ENCODE peak calls at places on chromosomes 3 and 15, in eight cellular contexts. One of them, this sample, is unnamed.

GRCh38 chr15:66291816-66292215 is 1.6 kb upstream of the DIS3L start:
- DNase-seq in tibial artery: no peak
- DNase-seq in IMR-90: peak
- DNase-seq in breast epithelium: no peak
- DNase-seq in brain microvascular endothelial cell: no peak
- DNase-seq in RWPE2: no peak
- DNase-seq in H7: no peak
- DNase-seq in neuronal stem cell: no peak
- DNase-seq in this sample: no peak

GRCh38 chr15:65033659-65034269 is 4.3 kb upstream of the MTFMT start:
- DNase-seq in tibial artery: no peak
- DNase-seq in IMR-90: peak
- DNase-seq in breast epithelium: no peak
- DNase-seq in brain microvascular endothelial cell: peak
- DNase-seq in RWPE2: no peak
- DNase-seq in H7: peak
- DNase-seq in neuronal stem cell: no peak
- DNase-seq in this sample: no peak

GRCh38 chr15:96170616-96171270 is 159.8 kb upstream of the NR2F2 start:
- DNase-seq in tibial artery: no peak
- DNase-seq in IMR-90: no peak
- DNase-seq in breast epithelium: no peak
- DNase-seq in brain microvascular endothelial cell: no peak
- DNase-seq in RWPE2: no peak
- DNase-seq in H7: no peak
- DNase-seq in neuronal stem cell: no peak
- DNase-seq in this sample: no peak

GRCh38 chr15:39835550-39835949 is 52.9 kb upstream of the FSIP1 start:
- DNase-seq in tibial artery: no peak
- DNase-seq in IMR-90: no peak
- DNase-seq in breast epithelium: no peak
- DNase-seq in brain microvascular endothelial cell: no peak
- DNase-seq in RWPE2: no peak
- DNase-seq in H7: no peak
- DNase-seq in neuronal stem cell: no peak
- DNase-seq in this sample: no peak

GRCh38 chr3:194395201-194395600 is 3.9 kb downstream of the GP5 start:
- DNase-seq in tibial artery: no peak
- DNase-seq in IMR-90: peak
- DNase-seq in breast epithelium: no peak
- DNase-seq in brain microvascular endothelial cell: no peak
- DNase-seq in RWPE2: no peak
- DNase-seq in H7: no peak
- DNase-seq in neuronal stem cell: no peak
- DNase-seq in this sample: no peak

GRCh38 chr3:127062926-127063325 is 80.0 kb downstream of the PLXNA1 start:
- DNase-seq in tibial artery: no peak
- DNase-seq in IMR-90: no peak
- DNase-seq in breast epithelium: no peak
- DNase-seq in brain microvascular endothelial cell: no peak
- DNase-seq in RWPE2: peak
- DNase-seq in H7: no peak
- DNase-seq in neuronal stem cell: no peak
- DNase-seq in this sample: no peak

GRCh38 chr3:23811117-23811487 is 5.3 kb downstream of the UBE2E1 start:
- DNase-seq in tibial artery: no peak
- DNase-seq in IMR-90: no peak
- DNase-seq in breast epithelium: peak
- DNase-seq in brain microvascular endothelial cell: no peak
- DNase-seq in RWPE2: no peak
- DNase-seq in H7: no peak
- DNase-seq in neuronal stem cell: no peak
- DNase-seq in this sample: no peak

GRCh38 chr3:164459526-164460151 is 618.7 kb downstream of the SI start:
- DNase-seq in tibial artery: no peak
- DNase-seq in IMR-90: no peak
- DNase-seq in breast epithelium: no peak
- DNase-seq in brain microvascular endothelial cell: peak
- DNase-seq in RWPE2: no peak
- DNase-seq in H7: no peak
- DNase-seq in neuronal stem cell: no peak
- DNase-seq in this sample: no peak

GRCh38 chr3:48738926-48739616 is 22.1 kb upstream of the IP6K2 start:
- DNase-seq in tibial artery: no peak
- DNase-seq in IMR-90: no peak
- DNase-seq in breast epithelium: peak
- DNase-seq in brain microvascular endothelial cell: no peak
- DNase-seq in RWPE2: no peak
- DNase-seq in H7: peak
- DNase-seq in neuronal stem cell: no peak
- DNase-seq in this sample: peak

GRCh38 chr15:33119263-33119662 is 75.3 kb downstream of the FMN1 start:
- DNase-seq in tibial artery: no peak
- DNase-seq in IMR-90: no peak
- DNase-seq in breast epithelium: no peak
- DNase-seq in brain microvascular endothelial cell: no peak
- DNase-seq in RWPE2: no peak
- DNase-seq in H7: no peak
- DNase-seq in neuronal stem cell: no peak
- DNase-seq in this sample: no peak

GRCh38 chr3:10292505-10293419 is at the start of gene GHRL:
- DNase-seq in tibial artery: no peak
- DNase-seq in IMR-90: no peak
- DNase-seq in breast epithelium: no peak
- DNase-seq in brain microvascular endothelial cell: peak
- DNase-seq in RWPE2: no peak
- DNase-seq in H7: no peak
- DNase-seq in neuronal stem cell: no peak
- DNase-seq in this sample: no peak

GRCh38 chr15:82972990-82973389 is 13.0 kb upstream of the RAMAC start:
- DNase-seq in tibial artery: no peak
- DNase-seq in IMR-90: no peak
- DNase-seq in breast epithelium: no peak
- DNase-seq in brain microvascular endothelial cell: no peak
- DNase-seq in RWPE2: no peak
- DNase-seq in H7: no peak
- DNase-seq in neuronal stem cell: no peak
- DNase-seq in this sample: no peak

GRCh38 chr3:127726894-127727293 is 54.1 kb downstream of the ABTB1 start:
- DNase-seq in tibial artery: no peak
- DNase-seq in IMR-90: no peak
- DNase-seq in breast epithelium: no peak
- DNase-seq in brain microvascular endothelial cell: no peak
- DNase-seq in RWPE2: no peak
- DNase-seq in H7: no peak
- DNase-seq in neuronal stem cell: no peak
- DNase-seq in this sample: no peak

GRCh38 chr15:68990755-68991500 is 23.6 kb upstream of the NOX5 start:
- DNase-seq in tibial artery: no peak
- DNase-seq in IMR-90: no peak
- DNase-seq in breast epithelium: no peak
- DNase-seq in brain microvascular endothelial cell: no peak
- DNase-seq in RWPE2: peak
- DNase-seq in H7: no peak
- DNase-seq in neuronal stem cell: no peak
- DNase-seq in this sample: no peak

GRCh38 chr3:17442332-17443049 is 299.9 kb downstream of the TBC1D5 start:
- DNase-seq in tibial artery: no peak
- DNase-seq in IMR-90: peak
- DNase-seq in breast epithelium: no peak
- DNase-seq in brain microvascular endothelial cell: peak
- DNase-seq in RWPE2: no peak
- DNase-seq in H7: no peak
- DNase-seq in neuronal stem cell: no peak
- DNase-seq in this sample: no peak

GRCh38 chr3:155024006-155024638 is 56.0 kb upstream of the MME start:
- DNase-seq in tibial artery: no peak
- DNase-seq in IMR-90: no peak
- DNase-seq in breast epithelium: no peak
- DNase-seq in brain microvascular endothelial cell: peak
- DNase-seq in RWPE2: no peak
- DNase-seq in H7: no peak
- DNase-seq in neuronal stem cell: no peak
- DNase-seq in this sample: no peak

GRCh38 chr3:25594007-25594502 is 70.7 kb downstream of the TOP2B start:
- DNase-seq in tibial artery: no peak
- DNase-seq in IMR-90: peak
- DNase-seq in breast epithelium: no peak
- DNase-seq in brain microvascular endothelial cell: peak
- DNase-seq in RWPE2: no peak
- DNase-seq in H7: peak
- DNase-seq in neuronal stem cell: peak
- DNase-seq in this sample: peak

GRCh38 chr15:36911322-36911944 is 188.9 kb downstream of the MEIS2 start:
- DNase-seq in tibial artery: no peak
- DNase-seq in IMR-90: peak
- DNase-seq in breast epithelium: no peak
- DNase-seq in brain microvascular endothelial cell: peak
- DNase-seq in RWPE2: no peak
- DNase-seq in H7: no peak
- DNase-seq in neuronal stem cell: no peak
- DNase-seq in this sample: no peak

DNA sequence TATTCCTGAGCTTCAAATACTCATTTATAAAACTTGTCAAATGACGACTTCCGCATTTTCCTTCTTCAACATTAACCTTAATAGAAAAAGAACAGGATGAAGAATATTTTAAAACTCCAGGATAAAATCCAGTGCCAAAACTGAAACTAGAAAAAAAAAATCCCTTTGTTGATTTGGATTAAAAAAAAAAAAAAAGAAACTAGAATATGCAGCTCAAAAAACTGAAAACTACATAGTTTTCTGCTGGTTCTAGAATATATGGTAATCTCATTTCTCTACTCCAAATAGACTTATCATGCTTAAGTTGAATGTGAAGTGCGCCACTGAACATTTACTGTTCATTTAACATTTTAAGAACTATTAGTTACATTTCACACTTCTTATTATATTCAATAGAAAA is 6.0 kb downstream of the TRA2B start:
- DNase-seq in tibial artery: no peak
- DNase-seq in IMR-90: no peak
- DNase-seq in breast epithelium: no peak
- DNase-seq in brain microvascular endothelial cell: no peak
- DNase-seq in RWPE2: no peak
- DNase-seq in H7: no peak
- DNase-seq in neuronal stem cell: no peak
- DNase-seq in this sample: no peak
- H3K4me3 ChIP-seq in tibial artery: peak
- H3K4me3 ChIP-seq in IMR-90: peak
- H3K4me3 ChIP-seq in breast epithelium: no peak
- H3K4me3 ChIP-seq in brain microvascular endothelial cell: no peak
- H3K4me3 ChIP-seq in RWPE2: peak
- H3K4me3 ChIP-seq in H7: no peak
- H3K4me3 ChIP-seq in neuronal stem cell: no peak
- H3K4me3 ChIP-seq in this sample: peak

DNA sequence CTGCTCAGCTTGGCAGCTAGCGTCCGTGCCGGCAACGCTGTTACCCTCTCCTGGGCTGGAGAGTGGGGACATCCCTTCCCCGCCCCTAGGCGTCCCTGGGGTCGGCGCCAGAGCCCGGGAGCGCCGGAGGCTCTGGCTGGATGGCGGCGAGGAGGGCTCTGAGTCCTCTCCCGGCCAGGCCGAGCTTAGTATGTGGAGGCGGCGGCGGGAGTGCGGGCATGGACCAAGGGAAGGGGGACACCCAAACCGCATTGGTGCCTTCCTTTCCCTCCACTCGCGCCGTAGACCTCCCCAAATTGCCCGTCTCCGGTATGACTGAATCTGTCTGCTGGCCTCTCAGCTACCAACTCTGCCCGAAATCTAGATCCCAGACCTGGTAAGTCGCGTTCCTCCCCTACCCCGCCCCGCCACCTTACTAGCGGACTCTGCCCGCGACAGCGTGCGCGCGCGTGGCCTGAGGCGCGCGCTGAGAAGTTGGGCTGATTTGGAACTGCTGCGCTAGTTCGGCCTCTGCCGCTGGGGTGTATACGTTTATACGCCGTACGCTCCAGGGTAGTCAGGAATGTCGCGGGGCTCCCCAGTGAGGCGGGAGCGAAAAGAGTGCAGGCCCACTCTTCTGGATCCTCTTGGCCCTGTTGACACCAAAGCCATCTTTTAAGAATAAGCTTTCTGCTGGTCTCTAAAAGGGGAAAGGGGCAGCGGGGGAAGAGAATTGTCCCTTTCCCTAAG is 12.2 kb downstream of the ZIC1 start:
- DNase-seq in tibial artery: no peak
- DNase-seq in IMR-90: no peak
- DNase-seq in breast epithelium: no peak
- DNase-seq in brain microvascular endothelial cell: peak
- DNase-seq in RWPE2: no peak
- DNase-seq in H7: peak
- DNase-seq in neuronal stem cell: peak
- DNase-seq in this sample: no peak
- H3K4me3 ChIP-seq in tibial artery: no peak
- H3K4me3 ChIP-seq in IMR-90: no peak
- H3K4me3 ChIP-seq in breast epithelium: no peak
- H3K4me3 ChIP-seq in brain microvascular endothelial cell: peak
- H3K4me3 ChIP-seq in RWPE2: no peak
- H3K4me3 ChIP-seq in H7: peak
- H3K4me3 ChIP-seq in neuronal stem cell: no peak
- H3K4me3 ChIP-seq in this sample: no peak

DNA sequence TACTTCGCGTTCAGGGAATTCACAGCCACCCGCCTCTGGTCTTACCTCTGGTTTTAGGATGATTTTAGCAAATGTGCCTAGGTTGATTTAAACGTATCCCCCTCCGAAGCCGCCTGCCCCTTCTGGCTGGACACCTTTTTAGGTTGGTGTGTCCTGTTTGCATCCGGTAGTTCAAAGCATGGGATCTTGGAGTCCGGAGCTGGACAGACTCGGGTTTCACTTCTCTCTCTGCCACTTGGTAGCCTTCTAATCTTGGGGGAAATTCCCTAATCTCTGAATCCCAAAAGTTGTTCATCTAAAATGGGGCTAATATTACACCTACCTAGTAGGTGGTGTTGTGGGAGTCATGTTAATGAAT is 712 bp downstream of the FANCI start:
- DNase-seq in tibial artery: no peak
- DNase-seq in IMR-90: peak
- DNase-seq in breast epithelium: no peak
- DNase-seq in brain microvascular endothelial cell: no peak
- DNase-seq in RWPE2: no peak
- DNase-seq in H7: no peak
- DNase-seq in neuronal stem cell: no peak
- DNase-seq in this sample: no peak
- H3K4me3 ChIP-seq in tibial artery: peak
- H3K4me3 ChIP-seq in IMR-90: peak
- H3K4me3 ChIP-seq in breast epithelium: peak
- H3K4me3 ChIP-seq in brain microvascular endothelial cell: peak
- H3K4me3 ChIP-seq in RWPE2: peak
- H3K4me3 ChIP-seq in H7: peak
- H3K4me3 ChIP-seq in neuronal stem cell: peak
- H3K4me3 ChIP-seq in this sample: peak

GRCh38 chr3:141370065-141370533 is 1.8 kb downstream of the ZBTB38 start:
- DNase-seq in tibial artery: peak
- DNase-seq in IMR-90: peak
- DNase-seq in breast epithelium: peak
- DNase-seq in brain microvascular endothelial cell: peak
- DNase-seq in RWPE2: no peak
- DNase-seq in H7: peak
- DNase-seq in neuronal stem cell: peak
- DNase-seq in this sample: peak
- H3K4me3 ChIP-seq in tibial artery: peak
- H3K4me3 ChIP-seq in IMR-90: no peak
- H3K4me3 ChIP-seq in breast epithelium: no peak
- H3K4me3 ChIP-seq in brain microvascular endothelial cell: peak
- H3K4me3 ChIP-seq in RWPE2: no peak
- H3K4me3 ChIP-seq in H7: no peak
- H3K4me3 ChIP-seq in neuronal stem cell: no peak
- H3K4me3 ChIP-seq in this sample: peak